ENCODE peak calls at places on chromosome 22, in seven cellular contexts. One of them, this sample, is unnamed.

GRCh38 chr22:47687776-47688175 is 925.3 kb downstream of the TBC1D22A start:
- DNase-seq in sigmoid colon: no peak
- DNase-seq in ascending aorta: no peak
- DNase-seq in AG04450: no peak
- DNase-seq in ovary: no peak
- DNase-seq in coronary artery: no peak
- DNase-seq in tibial artery: no peak
- DNase-seq in this sample: no peak

GRCh38 chr22:41074061-41074460 is 18.3 kb upstream of the EP300 start:
- DNase-seq in sigmoid colon: no peak
- DNase-seq in ascending aorta: no peak
- DNase-seq in AG04450: no peak
- DNase-seq in ovary: no peak
- DNase-seq in coronary artery: no peak
- DNase-seq in tibial artery: no peak
- DNase-seq in this sample: no peak

GRCh38 chr22:38249301-38249700 is 23.5 kb downstream of the TMEM184B start:
- DNase-seq in sigmoid colon: no peak
- DNase-seq in ascending aorta: no peak
- DNase-seq in AG04450: no peak
- DNase-seq in ovary: no peak
- DNase-seq in coronary artery: no peak
- DNase-seq in tibial artery: no peak
- DNase-seq in this sample: no peak

GRCh38 chr22:43230983-43231723 is 44.2 kb upstream of the TTLL12 start:
- DNase-seq in sigmoid colon: no peak
- DNase-seq in ascending aorta: no peak
- DNase-seq in AG04450: no peak
- DNase-seq in ovary: peak
- DNase-seq in coronary artery: no peak
- DNase-seq in tibial artery: no peak
- DNase-seq in this sample: peak

GRCh38 chr22:29268511-29269229 is 602 bp downstream of the EWSR1 start:
- DNase-seq in sigmoid colon: peak
- DNase-seq in ascending aorta: peak
- DNase-seq in AG04450: peak
- DNase-seq in ovary: peak
- DNase-seq in coronary artery: no peak
- DNase-seq in tibial artery: peak
- DNase-seq in this sample: peak

GRCh38 chr22:48647051-48647450 is 1180.6 kb downstream of the BRD1 start:
- DNase-seq in sigmoid colon: no peak
- DNase-seq in ascending aorta: no peak
- DNase-seq in AG04450: no peak
- DNase-seq in ovary: no peak
- DNase-seq in coronary artery: no peak
- DNase-seq in tibial artery: no peak
- DNase-seq in this sample: no peak

GRCh38 chr22:30813936-30814335 is 119.3 kb downstream of the OSBP2 start:
- DNase-seq in sigmoid colon: no peak
- DNase-seq in ascending aorta: no peak
- DNase-seq in AG04450: no peak
- DNase-seq in ovary: no peak
- DNase-seq in coronary artery: no peak
- DNase-seq in tibial artery: no peak
- DNase-seq in this sample: no peak

GRCh38 chr22:30373331-30374325 is 13.6 kb downstream of the RNF215 start:
- DNase-seq in sigmoid colon: no peak
- DNase-seq in ascending aorta: no peak
- DNase-seq in AG04450: no peak
- DNase-seq in ovary: no peak
- DNase-seq in coronary artery: no peak
- DNase-seq in tibial artery: no peak
- DNase-seq in this sample: no peak

GRCh38 chr22:16774911-16775529 is 50.2 kb downstream of the XKR3 start:
- DNase-seq in sigmoid colon: no peak
- DNase-seq in ascending aorta: no peak
- DNase-seq in AG04450: no peak
- DNase-seq in ovary: no peak
- DNase-seq in coronary artery: no peak
- DNase-seq in tibial artery: no peak
- DNase-seq in this sample: no peak

GRCh38 chr22:30636226-30637077 is 871 bp downstream of the SLC35E4 start:
- DNase-seq in sigmoid colon: no peak
- DNase-seq in ascending aorta: no peak
- DNase-seq in AG04450: no peak
- DNase-seq in ovary: peak
- DNase-seq in coronary artery: no peak
- DNase-seq in tibial artery: no peak
- DNase-seq in this sample: no peak

GRCh38 chr22:39943366-39943765 is 16.8 kb upstream of the TMA7B start:
- DNase-seq in sigmoid colon: no peak
- DNase-seq in ascending aorta: no peak
- DNase-seq in AG04450: no peak
- DNase-seq in ovary: no peak
- DNase-seq in coronary artery: no peak
- DNase-seq in tibial artery: no peak
- DNase-seq in this sample: no peak
- TF ChIP-seq CTCF in sigmoid colon: no peak
- TF ChIP-seq CTCF in ascending aorta: no peak
- TF ChIP-seq CTCF in AG04450: peak
- TF ChIP-seq CTCF in ovary: no peak
- TF ChIP-seq CTCF in coronary artery: no peak
- TF ChIP-seq CTCF in tibial artery: no peak
- TF ChIP-seq CTCF in this sample: no peak

GRCh38 chr22:36134167-36134566 is 26.4 kb downstream of the APOL3 start:
- DNase-seq in sigmoid colon: no peak
- DNase-seq in ascending aorta: no peak
- DNase-seq in AG04450: no peak
- DNase-seq in ovary: no peak
- DNase-seq in coronary artery: no peak
- DNase-seq in tibial artery: no peak
- DNase-seq in this sample: no peak
- H3K27ac ChIP-seq in sigmoid colon: no peak
- H3K27ac ChIP-seq in ascending aorta: no peak
- H3K27ac ChIP-seq in AG04450: no peak
- H3K27ac ChIP-seq in ovary: no peak
- H3K27ac ChIP-seq in coronary artery: no peak
- H3K27ac ChIP-seq in tibial artery: no peak
- H3K27ac ChIP-seq in this sample: no peak

GRCh38 chr22:50733521-50734342 is 4.3 kb upstream of the ACR start:
- DNase-seq in sigmoid colon: peak
- DNase-seq in ascending aorta: peak
- DNase-seq in AG04450: peak
- DNase-seq in ovary: peak
- DNase-seq in coronary artery: no peak
- DNase-seq in tibial artery: peak
- DNase-seq in this sample: no peak
- TF ChIP-seq CTCF in sigmoid colon: no peak
- TF ChIP-seq CTCF in ascending aorta: no peak
- TF ChIP-seq CTCF in AG04450: peak
- TF ChIP-seq CTCF in ovary: no peak
- TF ChIP-seq CTCF in coronary artery: no peak
- TF ChIP-seq CTCF in tibial artery: no peak
- TF ChIP-seq CTCF in this sample: no peak

DNA sequence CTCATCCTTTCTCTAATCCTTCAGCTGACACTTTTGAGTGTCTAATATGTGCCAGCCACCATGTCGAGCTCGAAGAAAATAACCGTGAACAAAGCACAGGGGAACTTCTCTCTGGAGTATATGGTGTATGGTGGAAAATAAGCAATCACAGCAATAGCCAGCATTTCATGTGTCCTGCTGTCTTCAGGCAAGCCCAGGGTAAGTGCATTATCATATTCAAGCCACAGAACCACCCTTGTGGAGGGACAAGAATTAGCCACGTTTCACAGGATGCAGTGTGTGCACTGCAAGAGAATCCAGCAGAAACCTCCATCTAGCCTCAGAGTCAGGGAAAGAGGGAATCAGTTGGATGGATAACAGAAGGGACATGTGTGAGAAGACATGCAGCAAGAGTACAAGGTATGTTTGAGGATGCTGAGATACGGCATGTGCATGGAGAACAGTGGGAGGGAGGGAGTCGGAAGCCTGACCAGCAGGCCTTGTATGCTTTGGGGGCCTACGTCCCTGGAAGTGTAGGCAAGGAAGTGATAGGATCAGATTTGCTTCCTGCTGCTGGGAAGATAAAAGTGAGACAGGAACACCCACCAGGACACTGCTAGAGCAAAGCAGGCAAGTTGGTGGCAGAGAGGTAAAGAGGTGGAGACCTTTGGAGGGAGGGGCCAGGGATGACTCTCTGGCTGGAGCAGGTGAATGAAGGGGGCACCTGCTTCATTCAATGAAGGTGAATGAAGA is 14.7 kb upstream of the GNAZ start:
- DNase-seq in sigmoid colon: no peak
- DNase-seq in ascending aorta: peak
- DNase-seq in AG04450: no peak
- DNase-seq in ovary: no peak
- DNase-seq in coronary artery: no peak
- DNase-seq in tibial artery: peak
- DNase-seq in this sample: no peak
- H3K27ac ChIP-seq in sigmoid colon: no peak
- H3K27ac ChIP-seq in ascending aorta: no peak
- H3K27ac ChIP-seq in AG04450: no peak
- H3K27ac ChIP-seq in ovary: no peak
- H3K27ac ChIP-seq in coronary artery: no peak
- H3K27ac ChIP-seq in tibial artery: no peak
- H3K27ac ChIP-seq in this sample: no peak

GRCh38 chr22:32446321-32446720 is 17.9 kb downstream of the BPIFC start:
- DNase-seq in sigmoid colon: no peak
- DNase-seq in ascending aorta: no peak
- DNase-seq in AG04450: no peak
- DNase-seq in ovary: no peak
- DNase-seq in coronary artery: no peak
- DNase-seq in tibial artery: no peak
- DNase-seq in this sample: no peak

GRCh38 chr22:32448980-32449379 is 15.3 kb downstream of the BPIFC start:
- DNase-seq in sigmoid colon: no peak
- DNase-seq in ascending aorta: no peak
- DNase-seq in AG04450: no peak
- DNase-seq in ovary: no peak
- DNase-seq in coronary artery: no peak
- DNase-seq in tibial artery: no peak
- DNase-seq in this sample: no peak

DNA sequence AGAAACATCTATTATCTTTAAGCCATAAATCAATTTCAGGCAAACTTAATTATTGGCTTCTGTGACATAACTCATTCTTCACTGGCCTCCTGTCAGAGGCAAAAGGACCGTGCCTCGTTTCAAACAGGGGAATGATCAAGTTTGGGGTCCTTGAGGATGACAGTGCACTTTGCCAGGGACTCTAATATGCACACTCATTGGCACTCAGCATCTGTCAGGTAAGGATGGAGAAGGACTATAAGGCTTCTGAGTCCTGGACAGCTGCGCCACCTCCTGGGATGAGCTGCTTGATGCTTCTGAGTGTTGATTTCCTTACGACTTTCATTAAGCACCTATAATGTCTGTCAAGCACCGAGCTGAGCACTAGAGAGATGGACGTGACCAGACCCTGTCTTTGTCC is 20.2 kb downstream of the BPIFC start:
- DNase-seq in sigmoid colon: no peak
- DNase-seq in ascending aorta: no peak
- DNase-seq in AG04450: no peak
- DNase-seq in ovary: no peak
- DNase-seq in coronary artery: no peak
- DNase-seq in tibial artery: no peak
- DNase-seq in this sample: peak
- TF ChIP-seq CTCF in sigmoid colon: no peak
- TF ChIP-seq CTCF in ascending aorta: no peak
- TF ChIP-seq CTCF in AG04450: no peak
- TF ChIP-seq CTCF in ovary: no peak
- TF ChIP-seq CTCF in coronary artery: no peak
- TF ChIP-seq CTCF in tibial artery: no peak
- TF ChIP-seq CTCF in this sample: peak

This sample was measured in RWPE1.